ENCODE peak calls at places on chromosomes 11 and 22, in four cellular contexts. P is A549, F is HepG2, C is K562. O is an unnamed sample.

GRCh38 chr11:95284057-95285052 is 53.4 kb upstream of the SESN3 start:
- DNase-seq in P (no peak), F (no peak), C (no peak), O (no peak)

GRCh38 chr11:66951135-66951534 is 7.0 kb downstream of the PC start:
- DNase-seq in P (no peak), F (no peak), C (no peak), O (peak)

GRCh38 chr22:23565942-23566715 is 14.0 kb downstream of the IGLL1 start:
- DNase-seq in P (no peak), F (peak), C (no peak), O (no peak)

GRCh38 chr22:50563410-50564160 is 866 bp upstream of the SYCE3 start:
- DNase-seq in P (no peak), F (peak), C (no peak), O (no peak)

GRCh38 chr11:69697489-69697843 is 6.4 kb downstream of the FGF19 start:
- DNase-seq in P (no peak), F (no peak), C (no peak), O (no peak)

GRCh38 chr11:26741036-26741435 is 19.2 kb upstream of the SLC5A12 start:
- DNase-seq in P (no peak), F (no peak), C (peak), O (no peak)

GRCh38 chr11:35009191-35009940 is 92.9 kb downstream of the PDHX start:
- DNase-seq in P (peak), F (peak), C (no peak), O (no peak)

GRCh38 chr11:8290122-8290810 is 26.6 kb upstream of the LMO1 start:
- DNase-seq in P (no peak), F (no peak), C (no peak), O (no peak)

GRCh38 chr22:36439481-36440271 is 41.8 kb downstream of the TXN2 start:
- DNase-seq in P (peak), F (peak), C (peak), O (no peak)

GRCh38 chr22:19483481-19484244 is 3.9 kb downstream of the CDC45 start:
- DNase-seq in P (no peak), F (no peak), C (no peak), O (no peak)

GRCh38 chr11:17907046-17907445 is 105.8 kb downstream of the SERGEF start:
- DNase-seq in P (no peak), F (no peak), C (no peak), O (no peak)

GRCh38 chr11:73141031-73141308 is 1.1 kb downstream of the FCHSD2 start:
- DNase-seq in P (peak), F (no peak), C (peak), O (no peak)

GRCh38 chr11:34413263-34413662 is 25.5 kb upstream of the CAT start:
- DNase-seq in P (no peak), F (no peak), C (no peak), O (no peak)

GRCh38 chr22:42320463-42321416 is 50.3 kb upstream of the TCF20 start:
- DNase-seq in P (no peak), F (no peak), C (no peak), O (no peak)

GRCh38 chr11:5891216-5891800 is 1.7 kb upstream of the OR52E5 start:
- DNase-seq in P (peak), F (no peak), C (peak), O (no peak)

GRCh38 chr11:120392299-120392698 is 56.1 kb downstream of the ARHGEF12 start:
- DNase-seq in P (no peak), F (no peak), C (no peak), O (no peak)

GRCh38 chr11:36115378-36115801 is 171.5 kb downstream of the LDLRAD3 start:
- DNase-seq in P (no peak), F (no peak), C (peak), O (no peak)

GRCh38 chr22:38751422-38752346 is 4.1 kb downstream of the SUN2 start:
- DNase-seq in P (no peak), F (no peak), C (no peak), O (no peak)

GRCh38 chr22:24341657-24342056 is 71.0 kb downstream of the SPECC1L start:
- DNase-seq in P (no peak), F (no peak), C (no peak), O (no peak)

GRCh38 chr11:28529540-28530410 is 421.6 kb downstream of the METTL15 start:
- DNase-seq in P (no peak), F (peak), C (peak), O (no peak)

GRCh38 chr22:30878516-30879365 is 89.8 kb downstream of the MORC2 start:
- DNase-seq in P (no peak), F (peak), C (peak), O (no peak)

GRCh38 chr11:125345706-125346561 is 150.1 kb downstream of the FEZ1 start:
- DNase-seq in P (peak), F (peak), C (peak), O (peak)

GRCh38 chr11:85903406-85903805 is 48.2 kb downstream of the CCDC83 start:
- DNase-seq in P (no peak), F (no peak), C (no peak), O (no peak)

GRCh38 chr11:112509300-112509699 is 248.6 kb upstream of the PLET1 start:
- DNase-seq in P (no peak), F (no peak), C (no peak), O (no peak)

GRCh38 chr22:23067023-23067650 is 3.2 kb upstream of the GNAZ start:
- DNase-seq in P (no peak), F (no peak), C (no peak), O (peak)

GRCh38 chr11:31295308-31295707 is 74.2 kb downstream of the DCDC1 start:
- DNase-seq in P (no peak), F (no peak), C (no peak), O (no peak)

GRCh38 chr11:102267602-102268001 is 49.7 kb upstream of the BIRC3 start:
- DNase-seq in P (peak), F (no peak), C (peak), O (no peak)

GRCh38 chr11:34624069-34624468 is 3.2 kb downstream of the EHF start:
- DNase-seq in P (no peak), F (no peak), C (no peak), O (no peak)

GRCh38 chr22:25840162-25840561 is 98.2 kb downstream of the MYO18B start:
- DNase-seq in P (no peak), F (no peak), C (no peak), O (peak)

DNA sequence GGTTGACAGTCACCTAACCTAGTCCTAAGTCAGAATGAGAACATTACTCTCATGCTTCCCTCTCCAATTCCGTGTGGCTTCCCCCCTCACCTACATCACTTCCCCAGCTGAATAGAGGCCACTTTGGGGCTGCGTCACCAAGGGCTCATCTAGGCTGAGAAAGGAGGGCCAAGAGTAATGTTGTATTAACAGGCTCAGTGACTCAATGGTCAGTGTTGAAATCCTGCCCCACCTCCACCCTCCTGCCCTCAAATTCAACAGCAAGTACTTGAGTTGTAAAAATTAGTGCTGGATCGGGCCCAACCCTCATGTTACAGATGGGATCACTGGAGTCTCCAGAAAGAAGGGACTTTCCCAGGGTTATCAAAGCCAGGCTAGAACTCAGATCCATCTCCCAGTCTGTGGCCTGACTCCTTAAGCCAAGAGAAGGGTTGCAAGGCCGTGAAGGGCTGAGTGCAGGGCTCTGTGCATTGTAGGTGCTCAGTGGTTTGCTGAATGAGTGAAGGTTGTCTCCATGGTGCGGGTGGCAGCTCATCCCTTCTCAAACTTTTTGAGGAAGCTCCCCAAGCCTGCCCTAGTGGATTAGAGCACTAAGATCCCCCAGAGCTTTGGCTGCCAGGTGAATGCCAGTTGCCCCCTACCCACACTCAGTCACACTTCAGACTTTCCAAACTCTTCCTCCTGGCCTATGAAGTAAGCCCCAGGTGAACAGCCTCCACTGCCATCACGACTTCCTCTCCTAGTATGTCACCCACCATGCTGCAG is 3.2 kb downstream of the DGAT2 start:
- DNase-seq in P (no peak), F (no peak), C (no peak), O (no peak)
- TF ChIP-seq PHF8 in P (no peak), F (no peak), C (no peak), O (no peak)

GRCh38 chr22:44937216-44937615 is 72.6 kb downstream of the PHF21B start:
- DNase-seq in P (no peak), F (no peak), C (no peak), O (no peak)

GRCh38 chr22:44933829-44934735 is 75.7 kb downstream of the PHF21B start:
- DNase-seq in P (no peak), F (no peak), C (no peak), O (no peak)

GRCh38 chr22:44936201-44936600 is 73.6 kb downstream of the PHF21B start:
- DNase-seq in P (no peak), F (no peak), C (no peak), O (no peak)

GRCh38 chr22:44938886-44939285 is 70.9 kb downstream of the PHF21B start:
- DNase-seq in P (no peak), F (no peak), C (no peak), O (no peak)

DNA sequence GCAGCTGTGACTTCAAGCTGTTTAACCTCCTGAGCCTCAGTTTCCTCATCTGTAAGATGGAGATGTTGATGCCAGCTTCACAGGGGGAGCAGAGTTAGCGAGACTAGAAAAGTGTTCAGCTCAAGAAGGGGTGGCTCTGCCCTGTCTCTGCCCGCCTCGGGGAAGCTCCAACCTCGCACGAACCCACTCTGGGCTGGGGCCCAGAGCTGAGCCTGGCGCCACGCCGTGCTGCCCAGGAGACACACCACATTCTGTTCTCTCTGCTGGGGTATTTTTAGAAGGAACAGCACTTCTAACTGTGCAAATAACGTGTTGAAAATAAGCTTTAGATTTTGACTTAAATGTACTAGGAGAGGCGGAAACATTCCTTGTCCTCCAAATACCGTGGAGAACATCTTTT is 74.1 kb downstream of the PHF21B start:
- DNase-seq in P (no peak), F (no peak), C (no peak), O (no peak)
- TF ChIP-seq HDAC2 in P (no peak), F (no peak), C (no peak), O (no peak)

GRCh38 chr11:117953029-117953671 is 23.9 kb upstream of the TMPRSS13 start:
- DNase-seq in P (no peak), F (no peak), C (peak), O (peak)

GRCh38 chr11:117949062-117949461 is 19.9 kb upstream of the TMPRSS13 start:
- DNase-seq in P (no peak), F (no peak), C (no peak), O (no peak)

GRCh38 chr11:117946842-117947526 is 17.8 kb upstream of the TMPRSS13 start:
- DNase-seq in P (peak), F (peak), C (peak), O (peak)

GRCh38 chr11:117950999-117951961 is 22.1 kb upstream of the TMPRSS13 start:
- DNase-seq in P (no peak), F (no peak), C (no peak), O (no peak)

DNA sequence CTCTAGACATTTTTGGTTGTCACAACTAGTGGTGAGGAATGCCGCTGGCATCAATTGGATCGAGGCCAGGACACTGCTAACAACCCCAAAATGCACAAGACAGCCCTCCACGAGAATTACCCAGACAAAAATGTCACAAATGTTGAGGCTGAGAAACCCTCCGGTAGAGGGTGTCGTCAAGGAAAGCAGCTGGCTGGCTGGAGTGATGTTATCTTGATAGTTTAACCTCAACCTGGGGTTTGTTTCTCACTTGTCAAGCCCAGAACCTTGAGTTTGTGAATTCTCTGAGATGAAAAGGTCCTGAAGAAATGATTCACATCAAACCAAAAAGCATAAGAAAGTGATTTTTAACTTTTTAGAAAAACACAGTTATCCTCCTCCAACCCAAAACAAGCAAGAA is 21.1 kb upstream of the TMPRSS13 start:
- DNase-seq in P (no peak), F (no peak), C (peak), O (no peak)
- TF ChIP-seq PHF8 in P (no peak), F (no peak), C (no peak), O (no peak)

GRCh38 chr22:47954107-47954506 is 1191.7 kb downstream of the TBC1D22A start:
- DNase-seq in P (no peak), F (no peak), C (no peak), O (no peak)
- TF ChIP-seq HDAC2 in P (no peak), F (no peak), C (no peak), O (no peak)

GRCh38 chr11:128695539-128696221 is 1.8 kb downstream of the FLI1 start:
- DNase-seq in P (no peak), F (no peak), C (no peak), O (no peak)

GRCh38 chr11:128694618-128695481 is 978 bp downstream of the FLI1 start:
- DNase-seq in P (no peak), F (no peak), C (no peak), O (no peak)

GRCh38 chr11:128696930-128697329 is 3.1 kb downstream of the FLI1 start:
- DNase-seq in P (no peak), F (no peak), C (no peak), O (no peak)

GRCh38 chr11:128701086-128701485 is 7.2 kb downstream of the FLI1 start:
- DNase-seq in P (no peak), F (no peak), C (no peak), O (no peak)

DNA sequence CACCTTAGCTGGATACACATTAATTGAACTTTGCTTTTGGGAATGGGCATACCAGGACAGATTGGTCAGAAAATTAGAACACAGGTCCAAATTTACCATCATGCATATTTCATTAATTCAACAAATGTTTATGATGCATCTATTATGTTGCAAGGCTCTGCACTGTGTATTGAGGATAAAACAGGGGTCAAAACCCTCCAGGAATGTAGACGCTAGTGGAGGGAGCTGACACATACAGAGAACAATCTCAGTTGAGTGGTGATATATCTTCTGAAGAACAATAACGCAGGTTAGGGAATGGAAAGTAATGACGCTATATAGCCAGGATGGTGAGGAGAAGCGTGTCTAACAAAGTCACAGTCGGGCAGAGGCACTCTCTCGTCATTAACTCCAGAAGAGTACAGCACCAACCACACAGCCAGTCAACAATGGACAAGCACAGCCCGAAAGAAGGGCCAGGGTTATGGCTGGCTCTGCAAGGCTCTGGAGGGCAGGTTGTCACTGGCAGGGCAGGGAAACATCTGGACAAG is 3.8 kb downstream of the FLI1 start:
- DNase-seq in P (no peak), F (no peak), C (no peak), O (no peak)
- TF ChIP-seq PHF8 in P (no peak), F (no peak), C (no peak), O (no peak)

GRCh38 chr11:65008016-65008415 is 5.9 kb upstream of the ARL2 start:
- DNase-seq in P (no peak), F (no peak), C (no peak), O (no peak)
- TF ChIP-seq HDAC2 in P (no peak), F (no peak), C (no peak), O (no peak)

DNA sequence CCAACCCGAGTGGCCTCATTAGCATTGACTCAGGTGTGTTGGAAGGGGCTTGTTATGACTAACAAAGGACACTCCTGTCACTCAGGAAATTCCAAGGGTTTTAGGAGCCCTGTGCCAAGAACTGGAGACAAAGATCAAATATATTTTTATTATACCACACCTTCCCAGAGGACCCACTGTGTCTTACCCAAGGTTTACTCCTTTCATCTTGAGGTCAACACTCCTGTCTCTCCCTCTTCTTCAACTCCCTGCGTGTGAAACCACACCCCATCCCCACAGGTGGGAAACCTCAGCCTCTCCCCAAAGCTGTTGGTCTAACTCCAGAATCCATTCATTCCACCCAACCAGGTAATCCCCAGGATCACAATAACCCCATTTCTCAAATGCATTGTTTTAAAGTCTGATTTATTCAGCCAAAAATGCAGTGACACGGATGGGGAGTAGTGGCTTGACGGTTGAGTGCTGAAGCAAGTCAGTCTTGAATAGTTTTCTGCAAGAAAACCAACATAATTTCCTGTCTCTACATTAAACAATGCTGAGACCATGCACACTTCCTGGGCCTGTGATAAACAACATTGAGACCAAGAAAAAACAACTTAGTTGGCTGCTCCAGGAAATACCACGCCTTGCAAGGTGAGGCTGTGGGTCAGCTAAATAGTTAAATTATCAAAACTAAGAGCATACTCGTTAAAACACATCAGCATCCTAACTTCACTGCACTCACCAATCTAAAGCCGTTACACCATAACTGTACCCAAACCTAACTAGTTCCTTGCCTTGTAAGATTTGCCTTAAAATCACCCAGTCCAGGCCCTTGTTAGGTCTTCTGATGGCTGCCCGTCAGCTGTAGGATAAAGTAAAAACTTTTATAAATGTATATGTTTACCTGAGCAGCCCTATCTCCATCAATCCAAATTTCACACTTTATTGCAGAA is 38.5 kb upstream of the SPON1 start:
- DNase-seq in P (no peak), F (no peak), C (no peak), O (no peak)
- TF ChIP-seq PHF8 in P (no peak), F (no peak), C (no peak), O (no peak)

O was measured in H1.